ENCODE peak calls at places on chromosomes 3 and 15, in six cellular contexts. W, N, L, O, E and D are unnamed samples.

GRCh38 chr3:105399611-105400010 is 32.9 kb downstream of the ALCAM start:
- DNase-seq in W (no peak), N (no peak), L (no peak), O (no peak), E (no peak), D (no peak)

GRCh38 chr3:169953462-169954141 is 13.0 kb upstream of the SEC62 start:
- DNase-seq in W (no peak), N (no peak), L (no peak), O (no peak), E (no peak), D (no peak)

GRCh38 chr3:122310361-122310760 is 14.7 kb upstream of the CSTA start:
- DNase-seq in W (no peak), N (no peak), L (no peak), O (no peak), E (no peak), D (no peak)

GRCh38 chr15:51198701-51199253 is 104.1 kb upstream of the TNFAIP8L3 start:
- DNase-seq in W (no peak), N (peak; percentile 2), L (no peak), O (no peak), E (no peak), D (no peak)

GRCh38 chr3:120420855-120421570 is 29.8 kb downstream of the FSTL1 start:
- DNase-seq in W (no peak), N (peak; percentile 64), L (peak; percentile 36), O (no peak), E (no peak), D (no peak)

GRCh38 chr3:37571269-37571668 is 290.4 kb upstream of the CTDSPL start:
- DNase-seq in W (no peak), N (peak; percentile 15), L (no peak), O (peak; percentile 55), E (no peak), D (no peak)

GRCh38 chr3:130621824-130622223 is 104.8 kb downstream of the COL6A6 start:
- DNase-seq in W (no peak), N (no peak), L (no peak), O (no peak), E (no peak), D (no peak)

GRCh38 chr3:134483195-134483890 is 2.4 kb downstream of the ANAPC13 start:
- DNase-seq in W (no peak), N (peak; percentile 87), L (no peak), O (no peak), E (peak; percentile 49), D (no peak)

GRCh38 chr3:161925749-161926360 is 429.2 kb downstream of the OTOL1 start:
- DNase-seq in W (no peak), N (no peak), L (no peak), O (no peak), E (peak; percentile 14), D (no peak)

GRCh38 chr3:97235179-97235578 is 420.8 kb downstream of the EPHA6 start:
- DNase-seq in W (no peak), N (no peak), L (no peak), O (no peak), E (no peak), D (no peak)

GRCh38 chr3:181487236-181487978 is 224.3 kb upstream of the SOX2 start:
- DNase-seq in W (no peak), N (no peak), L (no peak), O (peak; percentile 11), E (no peak), D (no peak)

GRCh38 chr15:100318880-100319279 is 22.9 kb downstream of the ADAMTS17 start:
- DNase-seq in W (no peak), N (no peak), L (no peak), O (no peak), E (no peak), D (no peak)

GRCh38 chr3:129063841-129064482 is 3.4 kb downstream of the GP9 start:
- DNase-seq in W (no peak), N (no peak), L (no peak), O (peak; percentile 38), E (no peak), D (no peak)

GRCh38 chr15:70171224-70171886 is 73.6 kb upstream of the TLE3 start:
- DNase-seq in W (no peak), N (no peak), L (no peak), O (no peak), E (no peak), D (peak; percentile 7)

GRCh38 chr3:52295809-52296208 is 8.2 kb downstream of the GLYCTK start:
- DNase-seq in W (no peak), N (no peak), L (no peak), O (no peak), E (no peak), D (no peak)

GRCh38 chr3:34159613-34160420 is 361.4 kb downstream of the PDCD6IP start:
- DNase-seq in W (no peak), N (no peak), L (no peak), O (no peak), E (no peak), D (no peak)

GRCh38 chr3:165159760-165160421 is 36.3 kb downstream of the SLITRK3 start:
- DNase-seq in W (no peak), N (no peak), L (no peak), O (no peak), E (no peak), D (no peak)

GRCh38 chr3:74314696-74315095 is 299.8 kb downstream of the CNTN3 start:
- DNase-seq in W (no peak), N (no peak), L (no peak), O (no peak), E (no peak), D (no peak)

GRCh38 chr15:101148166-101148880 is 103.5 kb downstream of the CHSY1 start:
- DNase-seq in W (no peak), N (no peak), L (no peak), O (no peak), E (no peak), D (no peak)

GRCh38 chr15:57352535-57353316 is 23.6 kb upstream of the CGNL1 start:
- DNase-seq in W (no peak), N (no peak), L (no peak), O (no peak), E (no peak), D (no peak)

GRCh38 chr3:70358978-70359580 is 46.6 kb upstream of the MDFIC2 start:
- DNase-seq in W (no peak), N (peak; percentile 31), L (no peak), O (peak; percentile 36), E (peak; percentile 72), D (no peak)

GRCh38 chr15:38707802-38708671 is 143.4 kb upstream of the RASGRP1 start:
- DNase-seq in W (peak; percentile 36), N (peak; percentile 83), L (no peak), O (peak; percentile 77), E (peak; percentile 19), D (no peak)

GRCh38 chr15:70526221-70526973 is 237.0 kb downstream of the UACA start:
- DNase-seq in W (no peak), N (peak; percentile 7), L (no peak), O (peak; percentile 96), E (no peak), D (no peak)

GRCh38 chr3:17800232-17800631 is 57.8 kb upstream of the TBC1D5 start:
- DNase-seq in W (no peak), N (no peak), L (no peak), O (no peak), E (no peak), D (no peak)

GRCh38 chr3:175192536-175192935 is 333.4 kb downstream of the NAALADL2 start:
- DNase-seq in W (no peak), N (peak; percentile 67), L (no peak), O (no peak), E (no peak), D (no peak)

GRCh38 chr3:43161684-43162512 is 56.0 kb upstream of the POMGNT2 start:
- DNase-seq in W (peak; percentile 45), N (peak; percentile 81), L (no peak), O (peak; percentile 51), E (peak; percentile 65), D (no peak)